ENCODE peak calls at places on chromosomes 12 and 14, in seven cellular contexts. One of them, this sample, is unnamed. For H3K9me3, the result is how much of the 10 kb centered on the place peaks cover.

GRCh38 chr12:77577756-77578155 is 252.9 kb upstream of the NAV3 start:
- DNase-seq in transverse colon: no peak
- DNase-seq in esophagus squamous epithelium: no peak
- DNase-seq in stomach: no peak
- DNase-seq in cardiac muscle cell: no peak
- DNase-seq in upper lobe of right lung: no peak
- DNase-seq in fibroblast of lung: peak
- DNase-seq in this sample: no peak

GRCh38 chr12:121673013-121673441 is 3.6 kb upstream of the MORN3 start:
- DNase-seq in fibroblast of lung: no peak
- DNase-seq in upper lobe of right lung: no peak
- DNase-seq in transverse colon: peak
- DNase-seq in stomach: peak
- DNase-seq in cardiac muscle cell: no peak
- DNase-seq in esophagus squamous epithelium: no peak
- DNase-seq in this sample: peak

GRCh38 chr12:88496429-88497190 is 83.7 kb downstream of the KITLG start:
- DNase-seq in cardiac muscle cell: no peak
- DNase-seq in stomach: no peak
- DNase-seq in upper lobe of right lung: no peak
- DNase-seq in fibroblast of lung: peak
- DNase-seq in transverse colon: no peak
- DNase-seq in esophagus squamous epithelium: no peak
- DNase-seq in this sample: no peak

GRCh38 chr12:87382959-87383591 is 646.1 kb downstream of the C12orf50 start:
- DNase-seq in cardiac muscle cell: no peak
- DNase-seq in transverse colon: peak
- DNase-seq in stomach: no peak
- DNase-seq in upper lobe of right lung: no peak
- DNase-seq in fibroblast of lung: no peak
- DNase-seq in esophagus squamous epithelium: no peak
- DNase-seq in this sample: no peak

GRCh38 chr12:47877081-47877480 is 27.7 kb downstream of the VDR start:
- DNase-seq in transverse colon: no peak
- DNase-seq in cardiac muscle cell: no peak
- DNase-seq in upper lobe of right lung: no peak
- DNase-seq in esophagus squamous epithelium: no peak
- DNase-seq in stomach: no peak
- DNase-seq in fibroblast of lung: no peak
- DNase-seq in this sample: no peak

GRCh38 chr14:35351897-35352273 is 52.7 kb downstream of the NFKBIA start:
- DNase-seq in transverse colon: no peak
- DNase-seq in fibroblast of lung: no peak
- DNase-seq in upper lobe of right lung: no peak
- DNase-seq in esophagus squamous epithelium: no peak
- DNase-seq in cardiac muscle cell: no peak
- DNase-seq in stomach: no peak
- DNase-seq in this sample: no peak

GRCh38 chr14:77612011-77612620 is 4.3 kb downstream of the SPTLC2 start:
- DNase-seq in fibroblast of lung: peak
- DNase-seq in upper lobe of right lung: no peak
- DNase-seq in esophagus squamous epithelium: no peak
- DNase-seq in transverse colon: no peak
- DNase-seq in cardiac muscle cell: peak
- DNase-seq in stomach: no peak
- DNase-seq in this sample: no peak

GRCh38 chr12:130803707-130804106 is 35.3 kb downstream of the STX2 start:
- DNase-seq in transverse colon: no peak
- DNase-seq in stomach: no peak
- DNase-seq in fibroblast of lung: peak
- DNase-seq in upper lobe of right lung: no peak
- DNase-seq in cardiac muscle cell: peak
- DNase-seq in esophagus squamous epithelium: no peak
- DNase-seq in this sample: no peak

GRCh38 chr12:95445884-95446482 is 28.0 kb upstream of the METAP2 start:
- DNase-seq in fibroblast of lung: no peak
- DNase-seq in esophagus squamous epithelium: no peak
- DNase-seq in transverse colon: no peak
- DNase-seq in stomach: no peak
- DNase-seq in upper lobe of right lung: no peak
- DNase-seq in cardiac muscle cell: no peak
- DNase-seq in this sample: no peak

GRCh38 chr14:68285421-68286179 is 466.0 kb downstream of the RAD51B start:
- DNase-seq in cardiac muscle cell: peak
- DNase-seq in esophagus squamous epithelium: no peak
- DNase-seq in upper lobe of right lung: no peak
- DNase-seq in fibroblast of lung: peak
- DNase-seq in transverse colon: peak
- DNase-seq in stomach: no peak
- DNase-seq in this sample: no peak

GRCh38 chr12:64864319-64864718 is 39.9 kb downstream of the TBC1D30 start:
- DNase-seq in fibroblast of lung: no peak
- DNase-seq in cardiac muscle cell: no peak
- DNase-seq in upper lobe of right lung: no peak
- DNase-seq in transverse colon: no peak
- DNase-seq in esophagus squamous epithelium: no peak
- DNase-seq in stomach: no peak
- DNase-seq in this sample: no peak

GRCh38 chr14:24481622-24482324 is 26.3 kb downstream of the CMA1 start:
- DNase-seq in upper lobe of right lung: peak
- DNase-seq in cardiac muscle cell: peak
- DNase-seq in transverse colon: peak
- DNase-seq in esophagus squamous epithelium: no peak
- DNase-seq in stomach: peak
- DNase-seq in fibroblast of lung: no peak
- DNase-seq in this sample: peak

GRCh38 chr12:43099691-43100163 is 452.3 kb downstream of the ADAMTS20 start:
- DNase-seq in esophagus squamous epithelium: no peak
- DNase-seq in cardiac muscle cell: no peak
- DNase-seq in transverse colon: no peak
- DNase-seq in stomach: no peak
- DNase-seq in fibroblast of lung: peak
- DNase-seq in upper lobe of right lung: no peak
- DNase-seq in this sample: no peak

GRCh38 chr14:71206766-71207371 is 299.6 kb downstream of the PCNX1 start:
- DNase-seq in cardiac muscle cell: peak
- DNase-seq in stomach: peak
- DNase-seq in fibroblast of lung: peak
- DNase-seq in esophagus squamous epithelium: no peak
- DNase-seq in transverse colon: no peak
- DNase-seq in upper lobe of right lung: no peak
- DNase-seq in this sample: no peak

GRCh38 chr12:15733136-15733535 is 56.1 kb downstream of the EPS8 start:
- DNase-seq in cardiac muscle cell: no peak
- DNase-seq in stomach: no peak
- DNase-seq in fibroblast of lung: no peak
- DNase-seq in upper lobe of right lung: no peak
- DNase-seq in esophagus squamous epithelium: no peak
- DNase-seq in transverse colon: no peak
- DNase-seq in this sample: no peak

GRCh38 chr12:87202189-87202588 is 827.0 kb downstream of the C12orf50 start:
- DNase-seq in stomach: no peak
- DNase-seq in esophagus squamous epithelium: no peak
- DNase-seq in upper lobe of right lung: no peak
- DNase-seq in fibroblast of lung: no peak
- DNase-seq in cardiac muscle cell: no peak
- DNase-seq in transverse colon: no peak
- DNase-seq in this sample: no peak

GRCh38 chr14:86221755-86222154 is 691.8 kb downstream of the FLRT2 start:
- DNase-seq in esophagus squamous epithelium: no peak
- DNase-seq in fibroblast of lung: no peak
- DNase-seq in transverse colon: no peak
- DNase-seq in cardiac muscle cell: no peak
- DNase-seq in stomach: no peak
- DNase-seq in upper lobe of right lung: no peak
- DNase-seq in this sample: no peak

GRCh38 chr12:40152783-40153383 is 47.0 kb upstream of the SLC2A13 start:
- DNase-seq in transverse colon: peak
- DNase-seq in fibroblast of lung: peak
- DNase-seq in upper lobe of right lung: no peak
- DNase-seq in esophagus squamous epithelium: no peak
- DNase-seq in cardiac muscle cell: peak
- DNase-seq in stomach: peak
- DNase-seq in this sample: peak

GRCh38 chr12:58757422-58757821 is 162.9 kb downstream of the LRIG3 start:
- DNase-seq in upper lobe of right lung: no peak
- DNase-seq in esophagus squamous epithelium: no peak
- DNase-seq in fibroblast of lung: peak
- DNase-seq in transverse colon: no peak
- DNase-seq in cardiac muscle cell: peak
- DNase-seq in stomach: no peak
- DNase-seq in this sample: no peak

GRCh38 chr14:35380794-35381193 is 23.8 kb downstream of the NFKBIA start:
- DNase-seq in transverse colon: peak
- DNase-seq in fibroblast of lung: no peak
- DNase-seq in cardiac muscle cell: no peak
- DNase-seq in stomach: no peak
- DNase-seq in upper lobe of right lung: no peak
- DNase-seq in esophagus squamous epithelium: no peak
- DNase-seq in this sample: no peak

GRCh38 chr14:50423529-50423928 is 26.8 kb upstream of the CDKL1 start:
- DNase-seq in upper lobe of right lung: no peak
- DNase-seq in transverse colon: no peak
- DNase-seq in esophagus squamous epithelium: no peak
- DNase-seq in cardiac muscle cell: no peak
- DNase-seq in fibroblast of lung: no peak
- DNase-seq in stomach: no peak
- DNase-seq in this sample: no peak

GRCh38 chr14:23559010-23559920 is 3.2 kb downstream of the THTPA start:
- DNase-seq in upper lobe of right lung: peak
- DNase-seq in stomach: peak
- DNase-seq in esophagus squamous epithelium: no peak
- DNase-seq in transverse colon: peak
- DNase-seq in cardiac muscle cell: peak
- DNase-seq in fibroblast of lung: peak
- DNase-seq in this sample: peak

GRCh38 chr14:94548999-94549985 is 11.9 kb upstream of the SERPINA4 start:
- DNase-seq in cardiac muscle cell: peak
- DNase-seq in transverse colon: peak
- DNase-seq in fibroblast of lung: peak
- DNase-seq in upper lobe of right lung: no peak
- DNase-seq in esophagus squamous epithelium: no peak
- DNase-seq in stomach: peak
- DNase-seq in this sample: peak

GRCh38 chr14:64598404-64598803 is 48.6 kb downstream of the PPP1R36 start:
- DNase-seq in cardiac muscle cell: no peak
- DNase-seq in transverse colon: no peak
- DNase-seq in fibroblast of lung: no peak
- DNase-seq in esophagus squamous epithelium: no peak
- DNase-seq in stomach: no peak
- DNase-seq in upper lobe of right lung: no peak
- DNase-seq in this sample: no peak

GRCh38 chr14:59253527-59253926 is 65.1 kb downstream of the DAAM1 start:
- DNase-seq in fibroblast of lung: no peak
- DNase-seq in esophagus squamous epithelium: no peak
- DNase-seq in stomach: no peak
- DNase-seq in transverse colon: no peak
- DNase-seq in cardiac muscle cell: no peak
- DNase-seq in upper lobe of right lung: no peak
- DNase-seq in this sample: no peak

GRCh38 chr12:101962486-101962885 is 85.1 kb downstream of the DRAM1 start:
- DNase-seq in cardiac muscle cell: peak
- DNase-seq in upper lobe of right lung: no peak
- DNase-seq in esophagus squamous epithelium: no peak
- DNase-seq in stomach: no peak
- DNase-seq in transverse colon: no peak
- DNase-seq in fibroblast of lung: peak
- DNase-seq in this sample: no peak

DNA sequence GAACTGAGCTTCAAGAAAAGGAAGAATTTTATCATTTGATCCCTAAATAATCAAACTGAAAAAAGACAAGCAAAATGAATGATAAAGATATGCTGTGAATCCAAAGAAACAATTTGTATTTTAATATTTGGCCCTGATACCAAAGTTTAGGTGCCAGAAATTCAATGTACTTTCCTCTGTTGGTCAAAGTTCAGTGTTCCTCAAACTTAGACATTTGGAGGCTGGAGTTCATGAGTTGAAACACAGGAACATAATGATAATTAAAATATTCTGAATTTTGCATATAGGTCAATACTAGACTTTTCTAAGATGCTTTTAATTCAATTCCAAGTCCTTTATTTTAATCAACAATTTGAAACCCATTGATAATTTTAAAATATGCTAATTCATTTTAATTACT is 1007.7 kb upstream of the ATXN7L3B start:
- DNase-seq in upper lobe of right lung: no peak
- DNase-seq in esophagus squamous epithelium: no peak
- DNase-seq in transverse colon: no peak
- DNase-seq in fibroblast of lung: no peak
- DNase-seq in cardiac muscle cell: no peak
- DNase-seq in stomach: no peak
- DNase-seq in this sample: no peak
- H3K9me3 ChIP-seq in upper lobe of right lung: under half
- H3K9me3 ChIP-seq in esophagus squamous epithelium: under half
- H3K9me3 ChIP-seq in transverse colon: under half
- H3K9me3 ChIP-seq in fibroblast of lung: under half
- H3K9me3 ChIP-seq in cardiac muscle cell: under half
- H3K9me3 ChIP-seq in stomach: under half
- H3K9me3 ChIP-seq in this sample: under half

GRCh38 chr12:1797011-1797901 is 23.1 kb upstream of the LRTM2 start:
- DNase-seq in fibroblast of lung: no peak
- DNase-seq in esophagus squamous epithelium: no peak
- DNase-seq in stomach: peak
- DNase-seq in cardiac muscle cell: peak
- DNase-seq in upper lobe of right lung: peak
- DNase-seq in transverse colon: peak
- DNase-seq in this sample: peak
- TF ChIP-seq CTCF in fibroblast of lung: no peak
- TF ChIP-seq CTCF in esophagus squamous epithelium: no peak
- TF ChIP-seq CTCF in stomach: no peak
- TF ChIP-seq CTCF in cardiac muscle cell: no peak
- TF ChIP-seq CTCF in upper lobe of right lung: no peak
- TF ChIP-seq CTCF in transverse colon: no peak
- TF ChIP-seq CTCF in this sample: no peak

GRCh38 chr12:32395031-32395430 is 4.3 kb upstream of the FGD4 start:
- DNase-seq in cardiac muscle cell: no peak
- DNase-seq in stomach: no peak
- DNase-seq in upper lobe of right lung: no peak
- DNase-seq in transverse colon: no peak
- DNase-seq in esophagus squamous epithelium: no peak
- DNase-seq in fibroblast of lung: no peak
- DNase-seq in this sample: no peak

GRCh38 chr12:32390572-32391219 is 8.7 kb upstream of the FGD4 start:
- DNase-seq in stomach: peak
- DNase-seq in cardiac muscle cell: peak
- DNase-seq in fibroblast of lung: peak
- DNase-seq in upper lobe of right lung: peak
- DNase-seq in transverse colon: peak
- DNase-seq in esophagus squamous epithelium: no peak
- DNase-seq in this sample: peak
- H3K4me3 ChIP-seq in stomach: peak
- H3K4me3 ChIP-seq in cardiac muscle cell: no peak
- H3K4me3 ChIP-seq in fibroblast of lung: peak
- H3K4me3 ChIP-seq in upper lobe of right lung: peak
- H3K4me3 ChIP-seq in transverse colon: peak
- H3K4me3 ChIP-seq in esophagus squamous epithelium: peak
- H3K4me3 ChIP-seq in this sample: peak

DNA sequence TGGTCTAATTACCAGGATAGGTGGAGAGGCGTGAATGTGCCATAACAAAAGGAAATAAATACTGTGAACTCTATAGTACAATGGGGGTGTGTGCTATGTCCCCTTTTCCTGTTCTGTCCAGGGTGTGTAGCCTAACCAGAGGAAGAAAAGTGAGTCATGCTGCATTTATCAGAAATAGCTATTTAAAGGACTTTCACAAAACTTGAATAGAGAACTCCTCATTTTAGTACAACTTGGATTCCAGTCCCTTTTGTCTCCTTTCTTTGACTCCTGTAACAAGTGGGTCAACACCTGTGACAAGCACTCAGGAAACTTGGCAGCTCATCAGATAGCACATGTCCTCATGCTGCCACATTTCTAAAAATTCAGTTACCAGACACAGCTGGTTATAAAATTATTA is 123.4 kb downstream of the CCDC91 start:
- DNase-seq in transverse colon: no peak
- DNase-seq in upper lobe of right lung: no peak
- DNase-seq in fibroblast of lung: peak
- DNase-seq in esophagus squamous epithelium: no peak
- DNase-seq in stomach: no peak
- DNase-seq in cardiac muscle cell: peak
- DNase-seq in this sample: no peak
- H3K9me3 ChIP-seq in transverse colon: under half
- H3K9me3 ChIP-seq in upper lobe of right lung: under half
- H3K9me3 ChIP-seq in fibroblast of lung: under half
- H3K9me3 ChIP-seq in esophagus squamous epithelium: under half
- H3K9me3 ChIP-seq in stomach: under half
- H3K9me3 ChIP-seq in cardiac muscle cell: under half
- H3K9me3 ChIP-seq in this sample: under half

This sample was measured in testis.